ENCODE peak calls at places on chromosomes 6 and 20, in four cellular contexts. T is PC-9, S is SK-N-SH, J is SJSA1. F is an unnamed sample. For H3K4me1, the result is how much of the 10 kb centered on the place peaks cover.

GRCh38 chr6:36329798-36330291 is 6.8 kb downstream of the BNIP5 start:
- DNase-seq in T (no peak), S (no peak), J (no peak), F (no peak)

GRCh38 chr20:2585811-2586210 is 49.4 kb downstream of the TMC2 start:
- DNase-seq in T (no peak), S (no peak), J (no peak), F (no peak)

GRCh38 chr20:50980851-50981713 is 22.5 kb downstream of the MOCS3 start:
- DNase-seq in T (peak), S (peak), J (peak), F (peak)

GRCh38 chr6:44297063-44298038 is 15.8 kb downstream of the AARS2 start:
- DNase-seq in T (peak), S (peak), J (no peak), F (peak)

GRCh38 chr20:478949-479429 is 16.7 kb upstream of the TBC1D20 start:
- DNase-seq in T (peak), S (peak), J (no peak), F (no peak)

GRCh38 chr6:12311106-12311505 is 20.9 kb downstream of the EDN1 start:
- DNase-seq in T (no peak), S (no peak), J (no peak), F (no peak)

GRCh38 chr20:8855315-8855714 is 213.6 kb upstream of the PLCB4 start:
- DNase-seq in T (no peak), S (no peak), J (no peak), F (no peak)

GRCh38 chr6:14354919-14355572 is 237.5 kb downstream of the CD83 start:
- DNase-seq in T (peak), S (no peak), J (peak), F (peak)

GRCh38 chr20:46215913-46216707 is 92.2 kb downstream of the CDH22 start:
- DNase-seq in T (peak), S (peak), J (peak), F (no peak)

GRCh38 chr20:40683221-40683893 is 5.7 kb downstream of the MAFB start:
- DNase-seq in T (no peak), S (no peak), J (no peak), F (peak)

GRCh38 chr6:145147559-145147958 is 587.8 kb downstream of the EPM2A start:
- DNase-seq in T (no peak), S (no peak), J (no peak), F (no peak)

GRCh38 chr6:133952815-133953633 is at the start of gene TBPL1:
- DNase-seq in T (peak), S (peak), J (peak), F (peak)

GRCh38 chr6:133953634-133954415 is 801 bp downstream of the TBPL1 start:
- DNase-seq in T (no peak), S (peak), J (no peak), F (no peak)

GRCh38 chr6:133951881-133952814 is 876 bp upstream of the TBPL1 start:
- DNase-seq in T (peak), S (peak), J (peak), F (peak)

GRCh38 chr6:133948472-133948871 is 4.6 kb upstream of the TBPL1 start:
- DNase-seq in T (no peak), S (no peak), J (no peak), F (no peak)

GRCh38 chr6:133951227-133951626 is 1.8 kb upstream of the TBPL1 start:
- DNase-seq in T (no peak), S (no peak), J (no peak), F (no peak)
- H3K4me3 ChIP-seq in T (peak), S (peak), J (peak), F (peak)

GRCh38 chr20:59574308-59574707 is 30.0 kb upstream of the PHACTR3 start:
- DNase-seq in T (no peak), S (peak), J (no peak), F (no peak)
- H3K4me1 ChIP-seq in T (under half), S (under half), J (under half), F (under half)

GRCh38 chr6:7954477-7955200 is 44.1 kb upstream of the TXNDC5 start:
- DNase-seq in T (no peak), S (no peak), J (no peak), F (no peak)

GRCh38 chr6:7958464-7958863 is 47.9 kb upstream of the TXNDC5 start:
- DNase-seq in T (no peak), S (no peak), J (no peak), F (no peak)

GRCh38 chr6:7960141-7960540 is 49.6 kb upstream of the TXNDC5 start:
- DNase-seq in T (no peak), S (no peak), J (no peak), F (no peak)

GRCh38 chr6:7960848-7961247 is 50.3 kb upstream of the TXNDC5 start:
- DNase-seq in T (no peak), S (no peak), J (no peak), F (no peak)

DNA sequence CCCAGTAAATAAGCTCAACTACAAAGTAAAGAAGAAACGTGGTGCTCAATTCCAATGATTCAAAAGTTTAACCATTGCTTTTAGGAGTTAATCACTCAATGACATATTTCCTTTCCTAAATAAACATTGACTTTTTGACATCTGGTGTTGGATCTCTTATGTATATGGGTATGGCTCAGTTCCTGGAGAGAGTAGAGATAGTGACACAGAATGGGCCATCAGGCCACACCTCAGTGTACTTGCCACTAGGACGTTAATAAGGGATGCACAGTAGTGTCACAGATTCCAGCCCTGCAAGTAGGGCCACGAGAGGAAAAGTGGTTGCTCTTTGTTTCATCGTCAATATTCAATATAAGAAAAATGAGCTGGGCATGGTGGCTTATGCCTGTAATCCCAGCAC is 48.9 kb upstream of the TXNDC5 start:
- DNase-seq in T (no peak), S (no peak), J (no peak), F (no peak)
- H3K27ac ChIP-seq in T (no peak), S (no peak), J (no peak), F (no peak)

GRCh38 chr6:113315068-113315467 is 542.1 kb upstream of the MARCKS start:
- DNase-seq in T (no peak), S (no peak), J (no peak), F (no peak)

GRCh38 chr6:113315879-113316278 is 541.3 kb upstream of the MARCKS start:
- DNase-seq in T (no peak), S (no peak), J (no peak), F (no peak)

GRCh38 chr6:113317870-113318269 is 539.3 kb upstream of the MARCKS start:
- DNase-seq in T (no peak), S (no peak), J (no peak), F (no peak)

GRCh38 chr6:113320653-113321052 is 536.5 kb upstream of the MARCKS start:
- DNase-seq in T (no peak), S (no peak), J (no peak), F (no peak)

DNA sequence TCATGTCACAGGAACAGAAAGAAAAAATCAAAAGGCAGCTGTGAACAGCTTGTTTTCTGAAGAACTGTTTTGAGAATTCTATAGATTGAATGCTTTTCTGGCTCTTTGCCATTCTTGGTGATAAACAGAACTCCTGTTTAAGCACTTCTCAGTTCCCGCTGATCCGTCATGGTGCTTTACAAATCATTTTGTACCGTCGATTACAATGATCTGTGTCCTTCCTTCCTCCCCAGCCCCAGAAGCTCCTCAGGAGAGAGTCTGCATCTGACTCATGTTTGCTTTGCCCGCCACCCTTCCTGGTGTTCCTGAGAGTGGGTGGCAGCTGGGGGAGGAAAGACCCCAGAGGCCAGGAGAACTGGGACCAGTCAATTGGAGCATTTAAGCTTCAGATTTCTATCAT is 538.6 kb upstream of the MARCKS start:
- DNase-seq in T (no peak), S (no peak), J (no peak), F (no peak)
- H3K4me3 ChIP-seq in T (no peak), S (no peak), J (no peak), F (no peak)

GRCh38 chr20:36480456-36481048 is 60.8 kb upstream of the MYL9 start:
- DNase-seq in T (no peak), S (no peak), J (no peak), F (no peak)
- H3K4me1 ChIP-seq in T (under half), S (half or more), J (half or more), F (half or more)

DNA sequence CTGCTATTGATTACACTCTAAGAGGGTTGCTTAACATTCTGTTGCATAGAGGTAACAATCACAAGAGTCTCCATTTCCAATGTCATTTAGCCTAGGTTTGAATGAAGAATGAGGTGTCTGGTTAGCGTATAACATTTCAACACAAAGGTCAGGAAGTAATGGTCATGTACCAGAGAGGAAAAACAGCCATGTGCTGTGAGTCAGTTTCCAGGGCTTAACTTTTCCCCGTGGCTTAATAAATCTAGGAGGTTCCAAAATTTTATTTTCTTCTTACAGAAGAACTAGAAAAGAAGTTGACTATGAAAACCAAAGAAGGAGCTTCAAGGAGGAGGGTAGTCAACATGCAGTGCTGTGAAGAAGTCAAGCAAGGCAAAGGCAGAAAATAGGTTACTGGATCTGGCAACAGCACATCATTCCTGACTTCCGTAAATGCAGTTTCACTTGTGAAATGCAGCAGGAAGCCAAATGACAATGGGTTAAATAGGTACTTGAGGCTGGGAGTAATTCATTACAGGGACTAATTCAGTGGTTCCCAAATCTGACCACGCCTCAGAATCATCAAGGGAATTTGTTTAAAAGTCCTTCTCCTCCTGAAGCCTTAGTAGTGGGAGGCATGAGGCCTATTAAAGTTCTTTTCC is 8.5 kb upstream of the GABRR2 start:
- DNase-seq in T (no peak), S (no peak), J (no peak), F (no peak)
- H3K27ac ChIP-seq in T (no peak), S (no peak), J (no peak), F (no peak)

GRCh38 chr6:24936641-24937317 is 1.0 kb upstream of the RIPOR2 start:
- DNase-seq in T (no peak), S (no peak), J (no peak), F (no peak)

GRCh38 chr6:24935753-24936152 is at the start of gene RIPOR2:
- DNase-seq in T (no peak), S (no peak), J (no peak), F (peak)

GRCh38 chr6:24933266-24933665 is 2.5 kb downstream of the RIPOR2 start:
- DNase-seq in T (no peak), S (no peak), J (no peak), F (no peak)

GRCh38 chr6:24933868-24934401 is 1.8 kb downstream of the RIPOR2 start:
- DNase-seq in T (no peak), S (peak), J (no peak), F (no peak)

DNA sequence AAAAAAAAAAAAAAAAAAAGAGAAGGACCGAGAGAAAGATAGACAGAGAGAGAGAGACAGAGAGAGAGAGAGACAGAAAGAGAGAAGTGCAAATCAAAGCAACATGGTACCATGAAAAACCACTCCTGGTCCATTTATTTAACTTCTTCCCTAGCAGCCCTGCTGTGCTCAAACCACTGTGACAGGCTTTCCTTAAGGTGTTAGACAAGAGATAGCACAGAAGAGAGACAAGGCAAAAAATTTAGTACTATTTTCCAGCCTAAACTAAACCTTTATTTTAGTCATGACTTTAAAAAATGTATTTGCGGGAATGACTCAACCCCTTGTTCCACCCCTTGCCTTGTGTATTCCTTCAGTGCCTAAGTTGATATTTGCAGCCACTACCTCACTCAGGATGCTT is 437 bp downstream of the RIPOR2 start:
- DNase-seq in T (no peak), S (no peak), J (no peak), F (no peak)
- H3K4me3 ChIP-seq in T (no peak), S (no peak), J (no peak), F (peak)

GRCh38 chr6:56838965-56839364 is 115.9 kb upstream of the BEND6 start:
- DNase-seq in T (no peak), S (no peak), J (no peak), F (no peak)
- H3K4me1 ChIP-seq in T (under half), S (under half), J (under half), F (under half)